ENCODE peak calls at places on chromosomes 6 and 20, in six cellular contexts. V, L, K, D, M and Z are unnamed samples.

GRCh38 chr6:73513496-73513854 is 7.4 kb downstream of the EEF1A1 start:
- DNase-seq in L (no peak), D (no peak), M (no peak), K (peak), V (no peak), Z (no peak)

GRCh38 chr20:62464080-62464770 is 11.6 kb downstream of the GATA5 start:
- DNase-seq in D (no peak), L (no peak), M (no peak), V (no peak), K (no peak), Z (no peak)

GRCh38 chr6:84052204-84052882 is 18.8 kb downstream of the MRAP2 start:
- DNase-seq in V (peak), D (peak), K (no peak), M (peak), L (no peak), Z (no peak)

GRCh38 chr6:3455121-3455489 is 1.7 kb downstream of the SLC22A23 start:
- DNase-seq in M (no peak), K (no peak), L (no peak), V (no peak), D (no peak), Z (no peak)

GRCh38 chr6:129491436-129491835 is 218.5 kb downstream of the ARHGAP18 start:
- DNase-seq in D (no peak), K (no peak), M (no peak), V (no peak), L (no peak), Z (no peak)

GRCh38 chr6:29942275-29943052 is at the start of gene HLA-A:
- DNase-seq in V (peak), K (peak), M (peak), L (peak), D (peak), Z (peak)

GRCh38 chr20:32652739-32653526 is 20.8 kb downstream of the C20orf203 start:
- DNase-seq in D (peak), M (peak), V (peak), L (peak), K (peak), Z (peak)

GRCh38 chr20:62606551-62607201 is 35.6 kb upstream of the SLCO4A1 start:
- DNase-seq in V (peak), M (no peak), K (no peak), L (no peak), D (no peak), Z (no peak)

GRCh38 chr6:71351190-71351589 is 62.6 kb downstream of the OGFRL1 start:
- DNase-seq in D (no peak), K (no peak), M (no peak), L (no peak), V (no peak), Z (no peak)

GRCh38 chr20:23606652-23607049 is 934 bp upstream of the CST9 start:
- DNase-seq in L (peak), V (peak), K (peak), M (peak), D (peak), Z (peak)

GRCh38 chr6:121435444-121436069 is at the start of gene GJA1:
- DNase-seq in M (peak), L (no peak), D (no peak), V (peak), K (peak), Z (no peak)

GRCh38 chr20:63625771-63626423 is 1.0 kb downstream of the GMEB2 start:
- DNase-seq in K (peak), M (peak), L (no peak), V (peak), D (no peak), Z (peak)

GRCh38 chr6:131966443-131966842 is 15.3 kb upstream of the CCN2 start:
- DNase-seq in K (no peak), D (no peak), M (no peak), L (no peak), V (no peak), Z (no peak)
- TF ChIP-seq CTCF in K (no peak), D (no peak), M (no peak), L (no peak), V (no peak), Z (no peak)

GRCh38 chr6:28135393-28135792 is 6.3 kb upstream of the ZKSCAN8 start:
- DNase-seq in M (no peak), D (no peak), V (no peak), L (no peak), K (no peak), Z (no peak)

GRCh38 chr6:28137458-28138020 is 4.1 kb upstream of the ZKSCAN8 start:
- DNase-seq in K (no peak), D (no peak), V (no peak), M (no peak), L (no peak), Z (no peak)

GRCh38 chr6:28136585-28137457 is 4.9 kb upstream of the ZKSCAN8 start:
- DNase-seq in L (peak), V (peak), K (peak), D (peak), M (peak), Z (peak)

GRCh38 chr6:28134716-28135115 is 7.0 kb upstream of the ZKSCAN8 start:
- DNase-seq in M (no peak), K (no peak), V (no peak), L (no peak), D (no peak), Z (no peak)

GRCh38 chr6:28134015-28134414 is 7.7 kb upstream of the ZKSCAN8 start:
- DNase-seq in D (no peak), V (peak), M (peak), L (no peak), K (peak), Z (no peak)
- TF ChIP-seq CTCF in D (no peak), V (no peak), M (peak), L (peak), K (peak), Z (peak)

DNA sequence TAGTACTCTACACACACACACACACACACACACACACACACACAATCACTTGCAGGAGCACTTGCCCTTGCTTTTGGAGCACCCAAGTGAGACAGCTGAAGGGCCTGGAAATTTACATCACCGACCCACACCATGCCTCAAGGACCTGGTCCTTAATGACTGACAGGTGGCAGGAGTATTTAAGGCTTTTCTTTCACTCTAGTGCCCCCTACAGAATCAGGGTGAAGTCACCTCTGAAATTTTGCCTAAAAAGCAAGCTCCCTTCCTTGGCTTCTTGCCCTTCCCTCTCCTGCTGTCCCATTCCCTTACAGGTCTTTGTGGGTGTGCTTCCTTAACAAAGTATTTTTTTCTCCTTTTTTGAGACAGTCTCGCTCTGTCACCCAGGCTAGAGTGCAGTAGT is 353.5 kb upstream of the IRAK1BP1 start:
- DNase-seq in D (no peak), M (peak), L (no peak), K (no peak), V (no peak), Z (no peak)
- TF ChIP-seq CTCF in D (no peak), M (peak), L (no peak), K (no peak), V (no peak), Z (no peak)

DNA sequence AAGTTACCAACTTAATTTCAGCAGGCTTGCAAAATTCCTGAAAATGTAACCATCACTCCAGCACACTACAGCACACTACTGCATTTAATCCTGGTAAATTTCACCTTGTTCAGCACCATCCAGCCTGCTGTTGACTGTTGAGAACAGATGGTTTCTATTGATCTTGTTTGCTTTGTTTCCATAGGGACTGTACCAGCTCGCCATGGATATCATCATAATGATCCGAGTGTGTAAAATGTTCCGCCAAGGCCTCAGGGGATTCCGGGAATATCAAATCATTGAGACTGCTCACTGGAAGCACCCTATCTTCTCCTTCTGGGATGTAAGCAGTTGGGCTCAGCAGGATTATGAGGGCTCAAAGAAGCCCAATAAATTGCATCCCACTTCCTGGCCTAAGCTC is 4.1 kb downstream of the CNBD2 start:
- DNase-seq in L (no peak), K (no peak), V (no peak), M (peak), D (no peak), Z (no peak)
- TF ChIP-seq CTCF in L (no peak), K (no peak), V (no peak), M (no peak), D (no peak), Z (no peak)

DNA sequence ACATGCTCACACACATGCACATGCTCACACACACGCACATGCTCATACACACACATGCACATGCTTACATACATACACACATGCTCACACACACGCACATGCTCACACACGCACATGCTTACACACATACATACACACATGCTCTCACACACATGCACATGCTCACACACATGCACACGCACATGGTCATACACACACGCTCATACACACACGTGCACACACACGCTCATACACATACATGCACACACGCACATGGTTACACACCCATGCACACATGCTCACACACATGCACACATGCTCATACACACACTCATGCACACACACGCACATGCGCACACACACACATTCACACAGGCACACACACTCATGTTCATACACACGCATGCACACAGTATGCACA is 20.8 kb upstream of the RPS6KA2 start:
- DNase-seq in K (no peak), V (no peak), D (no peak), L (no peak), M (no peak), Z (no peak)
- TF ChIP-seq CTCF in K (no peak), V (no peak), D (no peak), L (no peak), M (no peak), Z (no peak)

GRCh38 chr6:8905647-8906231 is 470.4 kb upstream of the SLC35B3 start:
- DNase-seq in K (no peak), L (no peak), V (no peak), M (no peak), D (no peak), Z (no peak)

GRCh38 chr6:8906699-8907098 is 471.4 kb upstream of the SLC35B3 start:
- DNase-seq in K (no peak), M (no peak), D (no peak), L (no peak), V (no peak), Z (no peak)

GRCh38 chr6:8908638-8909037 is 473.3 kb upstream of the SLC35B3 start:
- DNase-seq in K (no peak), V (no peak), D (no peak), M (no peak), L (no peak), Z (no peak)

GRCh38 chr6:8904754-8905153 is 469.4 kb upstream of the SLC35B3 start:
- DNase-seq in K (peak), D (no peak), L (no peak), V (no peak), M (peak), Z (no peak)
- TF ChIP-seq CTCF in K (no peak), D (no peak), L (peak), V (no peak), M (peak), Z (peak)